ENCODE peak calls at places on chromosomes 6 and 20, in nine cellular contexts. U is stimulated activated CD4-positive, alpha-beta T cell treated with anti-CD3 and anti-CD28 coated beads, Interleukin-15, amount 100 ng/mL, for 48 hours; O is iris pigment epithelial cell; L is GM20000; V is WTC11; I is T1000; Y is GM23338; X is mesothelial cell of epicardium; Q is B cell. P is an unnamed sample.

GRCh38 chr20:25865715-25866656 is 169.3 kb upstream of the ZNF337 start:
- DNase-seq in V (peak), O (peak), L (peak), U (peak), I (peak), Q (peak), Y (peak), X (peak), P (peak)

GRCh38 chr20:63215101-63216040 is 560 bp downstream of the YTHDF1 start:
- DNase-seq in I (no peak), Y (peak), U (no peak), O (peak), V (peak), X (peak), L (peak), Q (no peak), P (no peak)

GRCh38 chr6:11085758-11086435 is 7.7 kb upstream of the SMIM13 start:
- DNase-seq in X (peak), O (peak), V (no peak), I (no peak), Y (no peak), Q (no peak), L (no peak), U (no peak), P (no peak)

GRCh38 chr6:27867051-27867940 is 44.9 kb downstream of the OR2B2 start:
- DNase-seq in X (peak), U (peak), Y (peak), L (peak), Q (peak), V (peak), O (peak), I (no peak), P (peak)

GRCh38 chr20:33460711-33461110 is 17.1 kb upstream of the SNTA1 start:
- DNase-seq in V (no peak), I (no peak), L (no peak), Q (no peak), U (no peak), Y (no peak), X (no peak), O (no peak), P (peak)

GRCh38 chr6:84805145-84805544 is 40.7 kb upstream of the TBX18 start:
- DNase-seq in V (no peak), I (no peak), X (no peak), U (no peak), L (no peak), Y (no peak), O (no peak), Q (no peak), P (no peak)

GRCh38 chr20:51339721-51340450 is 202.6 kb downstream of the NFATC2 start:
- DNase-seq in O (peak), X (no peak), V (no peak), L (no peak), Q (no peak), I (no peak), U (no peak), Y (no peak), P (no peak)

GRCh38 chr6:24931752-24932691 is 3.7 kb downstream of the RIPOR2 start:
- DNase-seq in L (no peak), Q (no peak), V (no peak), X (no peak), U (no peak), Y (no peak), O (peak), I (no peak), P (no peak)

GRCh38 chr6:122033564-122034181 is 365.8 kb upstream of the HSF2 start:
- DNase-seq in V (no peak), Q (no peak), O (peak), Y (peak), I (no peak), X (no peak), L (peak), U (no peak), P (no peak)

GRCh38 chr20:41137412-41138216 is at the start of gene PLCG1:
- DNase-seq in L (peak), Q (peak), V (peak), X (peak), Y (peak), U (peak), I (peak), O (peak), P (peak)

GRCh38 chr6:16602035-16602434 is 159.2 kb downstream of the ATXN1 start:
- DNase-seq in Y (no peak), Q (no peak), X (no peak), L (peak), O (no peak), U (peak), V (no peak), I (no peak), P (no peak)

GRCh38 chr6:135871296-135871695 is 19.8 kb downstream of the PDE7B start:
- DNase-seq in V (no peak), O (peak), Q (no peak), I (no peak), U (no peak), Y (no peak), L (no peak), X (no peak), P (no peak)

GRCh38 chr6:34992353-34992752 is 103.3 kb downstream of the ANKS1A start:
- DNase-seq in L (no peak), O (no peak), V (no peak), X (no peak), I (no peak), U (no peak), Y (no peak), Q (no peak), P (no peak)

GRCh38 chr6:83368582-83368981 is 62.3 kb downstream of the ME1 start:
- DNase-seq in X (no peak), I (no peak), U (no peak), L (no peak), V (no peak), O (no peak), Y (no peak), Q (no peak), P (no peak)

GRCh38 chr6:39048481-39049399 is at the start of gene GLP1R:
- DNase-seq in V (peak), Y (peak), X (peak), L (no peak), U (no peak), Q (no peak), O (no peak), I (no peak), P (no peak)